ENCODE peak calls at places on chromosome 21, in five cellular contexts. H is dorsolateral prefrontal cortex, B is AG09309, Z is brain microvascular endothelial cell, T is body of pancreas. Q is an unnamed sample.

GRCh38 chr21:46295177-46295711 is 9.1 kb downstream of the YBEY start:
- DNase-seq in H (no peak), B (no peak), Z (peak), T (no peak), Q (no peak)

GRCh38 chr21:17644186-17644585 is 31.5 kb upstream of the BTG3 start:
- DNase-seq in H (no peak), B (no peak), Z (no peak), T (no peak), Q (no peak)

GRCh38 chr21:29351691-29352090 is 53.0 kb downstream of the BACH1 start:
- DNase-seq in H (no peak), B (peak), Z (peak), T (peak), Q (no peak)

GRCh38 chr21:28892550-28893111 is 100.0 kb downstream of the LTN1 start:
- DNase-seq in H (no peak), B (no peak), Z (no peak), T (no peak), Q (no peak)

GRCh38 chr21:27306821-27307746 is 340.2 kb upstream of the ADAMTS5 start:
- DNase-seq in H (no peak), B (no peak), Z (no peak), T (no peak), Q (no peak)

GRCh38 chr21:38651570-38651969 is 153.3 kb upstream of the ERG start:
- DNase-seq in H (no peak), B (no peak), Z (no peak), T (no peak), Q (no peak)

GRCh38 chr21:23475518-23476189 is 2131.6 kb downstream of the MRPL39 start:
- DNase-seq in H (no peak), B (no peak), Z (no peak), T (no peak), Q (no peak)

GRCh38 chr21:45533731-45534571 is 8.3 kb downstream of the SLC19A1 start:
- DNase-seq in H (no peak), B (no peak), Z (no peak), T (no peak), Q (peak)

GRCh38 chr21:45894107-45894810 is 87.3 kb upstream of the COL6A1 start:
- DNase-seq in H (peak), B (peak), Z (peak), T (no peak), Q (peak)

GRCh38 chr21:29585462-29585861 is 286.7 kb downstream of the BACH1 start:
- DNase-seq in H (no peak), B (no peak), Z (no peak), T (peak), Q (no peak)

GRCh38 chr21:26835027-26835713 is 10.0 kb downstream of the ADAMTS1 start:
- DNase-seq in H (no peak), B (peak), Z (peak), T (no peak), Q (no peak)

GRCh38 chr21:34514576-34515135 is 2.6 kb upstream of the KCNE1 start:
- DNase-seq in H (no peak), B (no peak), Z (no peak), T (no peak), Q (no peak)

GRCh38 chr21:45478115-45478801 is 64.0 kb downstream of the SLC19A1 start:
- DNase-seq in H (peak), B (no peak), Z (peak), T (peak), Q (peak)

GRCh38 chr21:36701912-36702621 is 3.2 kb downstream of the SIM2 start:
- DNase-seq in H (no peak), B (no peak), Z (no peak), T (no peak), Q (no peak)
- H3K4me3 ChIP-seq in H (no peak), B (no peak), Z (no peak), T (no peak), Q (no peak)

DNA sequence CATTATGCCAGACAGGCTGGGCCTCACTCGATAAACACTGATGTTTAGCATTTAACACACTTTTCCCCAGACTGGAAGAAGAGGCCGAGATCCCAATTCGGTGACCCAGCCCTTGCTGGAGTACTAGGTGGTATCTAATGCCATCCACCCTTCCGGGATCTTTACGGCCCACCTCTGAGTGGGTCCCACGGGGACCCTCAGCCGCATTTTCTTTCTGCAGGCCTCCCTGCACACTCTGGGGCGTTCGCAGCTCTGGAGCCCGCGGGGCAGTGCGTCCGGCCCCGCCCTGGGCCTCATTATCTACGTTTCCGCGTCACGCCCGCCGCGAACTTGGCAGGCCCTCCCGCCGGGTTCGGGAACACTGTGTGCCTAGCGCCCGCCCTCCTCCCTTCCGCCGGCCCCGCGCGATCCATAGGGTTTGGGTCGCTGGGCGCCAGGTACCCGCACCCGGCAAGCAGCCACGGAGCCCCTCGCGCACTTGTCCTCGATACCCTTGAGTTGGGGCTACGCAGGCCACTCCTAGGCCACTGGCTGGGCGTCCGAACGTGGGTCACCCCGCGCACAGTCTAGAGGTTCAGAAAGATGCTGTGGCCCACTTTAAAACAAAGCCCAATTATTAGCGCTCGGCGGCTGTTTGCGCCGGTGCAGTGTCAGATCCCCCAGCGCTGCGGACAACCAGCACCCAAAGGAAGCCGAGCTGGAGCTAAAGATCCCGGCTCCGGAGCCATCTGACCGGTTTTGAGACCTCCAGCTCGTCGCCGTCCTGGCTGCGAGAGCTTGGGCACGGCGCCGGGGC is 942 bp upstream of the EVA1C start:
- DNase-seq in H (peak), B (no peak), Z (no peak), T (peak), Q (peak)
- H3K4me3 ChIP-seq in H (peak), B (peak), Z (peak), T (peak), Q (peak)

GRCh38 chr21:41970099-41970391 is 16.2 kb upstream of the C2CD2 start:
- DNase-seq in H (no peak), B (no peak), Z (no peak), T (no peak), Q (no peak)
- H3K4me3 ChIP-seq in H (no peak), B (no peak), Z (no peak), T (no peak), Q (no peak)

GRCh38 chr21:39866093-39866492 is 1.1 kb upstream of the PCP4 start:
- DNase-seq in H (no peak), B (no peak), Z (no peak), T (no peak), Q (no peak)

GRCh38 chr21:39867198-39867650 is at the start of gene PCP4:
- DNase-seq in H (peak), B (no peak), Z (peak), T (peak), Q (no peak)

GRCh38 chr21:39874759-39875158 is 7.5 kb downstream of the PCP4 start:
- DNase-seq in H (no peak), B (no peak), Z (no peak), T (no peak), Q (no peak)

DNA sequence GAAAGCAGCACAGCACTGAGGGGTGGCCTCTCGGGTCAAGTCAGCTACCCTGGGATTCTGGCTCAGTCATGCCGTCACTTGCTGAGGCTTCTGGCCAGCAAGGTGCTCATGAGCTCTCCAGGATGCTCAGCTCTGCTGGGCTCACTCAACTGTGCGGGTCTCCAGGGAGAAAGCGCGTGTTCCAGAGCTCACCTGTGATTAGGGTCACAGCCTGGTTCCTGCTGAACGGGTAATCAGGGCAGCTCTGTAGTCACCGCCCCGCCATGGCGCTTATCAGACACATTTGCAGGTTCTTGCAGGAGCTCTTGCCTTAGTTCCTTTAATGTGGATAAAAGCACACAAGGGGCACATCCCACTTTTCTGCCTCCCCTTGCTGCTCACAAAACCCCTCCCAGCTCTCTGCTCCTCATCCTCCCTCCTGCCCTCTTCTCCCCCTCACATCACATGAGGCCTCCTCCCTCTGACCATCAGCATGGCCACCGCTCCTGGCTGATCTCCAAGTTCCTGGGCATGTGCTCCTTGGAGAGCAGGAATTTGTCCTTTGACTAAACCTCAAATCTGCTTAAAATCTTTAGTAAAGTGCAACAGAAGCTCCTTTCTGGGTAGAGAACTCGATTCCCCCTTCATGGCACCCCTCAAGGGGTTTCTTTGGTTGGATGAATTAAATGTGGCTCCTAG is 2.0 kb downstream of the PCP4 start:
- DNase-seq in H (no peak), B (no peak), Z (no peak), T (no peak), Q (no peak)
- H3K4me3 ChIP-seq in H (no peak), B (no peak), Z (no peak), T (no peak), Q (no peak)

Q was measured in spleen.